ENCODE peak calls at places on chromosomes 13 and 19, in ten cellular contexts. F is OCI-LY7, A is pancreas, W is cardiac fibroblast, P is IMR-90, T is neural progenitor cell, U is colonic mucosa, Y is body of pancreas, I is foreskin fibroblast, V is BE2C. K is an unnamed sample.

GRCh38 chr13:42229287-42229686 is 42.7 kb upstream of the AKAP11 start:
- DNase-seq in F (no peak), A (no peak), W (no peak), P (no peak), T (no peak), U (no peak), Y (no peak), I (no peak), V (no peak), K (no peak)

GRCh38 chr13:102440259-102440936 is 38.5 kb upstream of the FGF14 start:
- DNase-seq in F (peak; percentile 51), A (peak; percentile 89), W (no peak), P (no peak), T (no peak), U (peak; percentile 58), Y (peak; percentile 71), I (no peak), V (peak; percentile 48), K (no peak)

GRCh38 chr19:48481191-48481500 is 12.0 kb downstream of the CYTH2 start:
- DNase-seq in F (no peak), A (no peak), W (no peak), P (peak; percentile 30), T (no peak), U (no peak), Y (no peak), I (no peak), V (no peak), K (peak; percentile 11)

GRCh38 chr19:21308778-21309177 is 20.4 kb downstream of the ZNF708 start:
- DNase-seq in F (no peak), A (no peak), W (no peak), P (no peak), T (no peak), U (no peak), Y (no peak), I (peak; percentile 1), V (no peak), K (no peak)

GRCh38 chr19:56142087-56142787 is 1.1 kb downstream of the ZNF444 start:
- DNase-seq in F (no peak), A (peak; percentile 65), W (no peak), P (no peak), T (no peak), U (peak; percentile 80), Y (peak; percentile 87), I (no peak), V (no peak), K (no peak)

GRCh38 chr13:90445179-90445578 is 902.3 kb upstream of the MIR17HG start:
- DNase-seq in F (no peak), A (no peak), W (peak; percentile 97), P (peak; percentile 90), T (peak; percentile 25), U (no peak), Y (no peak), I (peak; percentile 91), V (no peak), K (peak; percentile 79)

GRCh38 chr19:18399008-18399407 is 1.6 kb upstream of the LRRC25 start:
- DNase-seq in F (no peak), A (no peak), W (peak; percentile 58), P (peak; percentile 87), T (no peak), U (peak; percentile 62), Y (peak; percentile 59), I (peak; percentile 70), V (no peak), K (no peak)

GRCh38 chr19:52248256-52248655 is 21.1 kb upstream of the ZNF766 start:
- DNase-seq in F (peak; percentile 28), A (peak; percentile 61), W (peak; percentile 42), P (peak; percentile 33), T (peak; percentile 54), U (peak; percentile 62), Y (peak; percentile 67), I (peak; percentile 64), V (peak; percentile 51), K (no peak)

GRCh38 chr13:100088648-100089601 is at the start of gene PCCA:
- DNase-seq in F (peak; percentile 78), A (peak; percentile 95), W (peak; percentile 95), P (peak; percentile 89), T (peak; percentile 99), U (peak; percentile 99), Y (peak; percentile 95), I (peak; percentile 98), V (peak; percentile 98), K (peak; percentile 75)

GRCh38 chr13:112733661-112734379 is 44.0 kb downstream of the ATP11A start:
- DNase-seq in F (no peak), A (no peak), W (no peak), P (no peak), T (peak; percentile 89), U (no peak), Y (no peak), I (no peak), V (no peak), K (no peak)

GRCh38 chr13:100300213-100300612 is 211.3 kb downstream of the PCCA start:
- DNase-seq in F (no peak), A (no peak), W (no peak), P (no peak), T (no peak), U (no peak), Y (no peak), I (no peak), V (no peak), K (no peak)

GRCh38 chr19:31908486-31909255 is 436.7 kb upstream of the ZNF507 start:
- DNase-seq in F (no peak), A (no peak), W (no peak), P (no peak), T (no peak), U (no peak), Y (no peak), I (no peak), V (no peak), K (no peak)

GRCh38 chr13:111031531-111031961 is 83.6 kb upstream of the ARHGEF7 start:
- DNase-seq in F (no peak), A (no peak), W (peak; percentile 16), P (peak; percentile 58), T (no peak), U (no peak), Y (no peak), I (peak; percentile 94), V (no peak), K (no peak)

GRCh38 chr13:43132911-43133310 is 109.5 kb downstream of the DNAJC15 start:
- DNase-seq in F (peak; percentile 52), A (no peak), W (no peak), P (no peak), T (peak; percentile 26), U (no peak), Y (no peak), I (no peak), V (peak; percentile 37), K (no peak)

GRCh38 chr19:14475251-14476073 is at the start of gene PTGER1:
- DNase-seq in F (no peak), A (no peak), W (peak; percentile 36), P (peak; percentile 35), T (peak; percentile 69), U (peak; percentile 42), Y (no peak), I (peak; percentile 75), V (peak; percentile 71), K (no peak)

GRCh38 chr19:46489445-46490272 is 6.0 kb downstream of the PNMA8B start:
- DNase-seq in F (no peak), A (peak; percentile 73), W (peak; percentile 71), P (peak; percentile 62), T (peak; percentile 67), U (no peak), Y (no peak), I (peak; percentile 70), V (peak; percentile 62), K (no peak)

GRCh38 chr19:45646345-45646698 is 7.1 kb upstream of the EML2 start:
- DNase-seq in F (no peak), A (no peak), W (no peak), P (no peak), T (no peak), U (no peak), Y (no peak), I (peak; percentile 30), V (no peak), K (no peak)

DNA sequence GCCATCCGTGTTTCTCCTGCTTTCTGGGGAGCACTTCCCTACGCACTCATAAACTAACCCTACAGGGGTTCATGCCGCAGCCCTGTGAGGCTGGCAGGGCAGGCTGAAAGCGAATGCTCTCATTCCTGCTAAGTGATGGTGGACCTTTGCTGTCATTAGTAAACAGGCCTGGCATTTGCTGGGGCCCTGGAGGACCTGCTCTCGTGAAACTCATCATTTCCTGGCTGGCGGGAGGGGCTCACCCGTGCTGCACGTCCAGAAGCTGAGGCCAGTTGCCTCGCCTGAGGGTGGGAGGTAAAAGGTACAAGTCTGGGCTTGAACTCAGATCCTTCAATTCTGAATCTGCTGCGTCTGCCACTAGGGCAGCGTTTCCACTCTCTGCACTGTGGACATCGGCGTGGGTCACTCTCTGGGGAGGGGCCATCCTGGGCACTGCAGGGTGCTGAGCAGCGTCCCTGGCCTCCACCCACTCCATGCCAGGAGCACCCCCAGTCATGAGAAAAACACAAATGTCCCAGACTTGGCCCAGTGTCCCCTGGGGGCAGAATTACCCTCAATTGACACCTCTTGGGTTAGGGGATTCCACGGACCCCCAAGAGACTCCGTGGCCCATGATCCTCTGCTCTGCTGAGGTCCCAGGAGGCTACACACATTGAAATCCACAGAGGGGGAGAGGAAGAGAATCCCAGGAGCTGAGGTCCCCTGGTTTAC is 7.0 kb downstream of the MOB3A start:
- DNase-seq in F (peak; percentile 65), A (no peak), W (peak; percentile 33), P (peak; percentile 36), T (no peak), U (no peak), Y (no peak), I (peak; percentile 49), V (peak; percentile 54), K (no peak)
- H3K4me3 ChIP-seq in F (peak overlapping the region; percentile 62), A (no peak overlapping the region), W (no peak overlapping the region), P (no peak overlapping the region), T (no peak overlapping the region), U (no peak overlapping the region), Y (no peak overlapping the region), I (no peak overlapping the region), V (no peak overlapping the region), K (no peak overlapping the region)

GRCh38 chr19:17079710-17080440 is 4.3 kb downstream of the MYO9B start:
- DNase-seq in F (peak; percentile 90), A (no peak), W (peak; percentile 97), P (peak; percentile 99), T (peak; percentile 85), U (peak; percentile 43), Y (no peak), I (peak; percentile 97), V (peak; percentile 87), K (peak; percentile 99)
- TF ChIP-seq CTCF in F (peak; percentile 78), A (no peak), W (peak; percentile 80), P (peak; percentile 85), T (no peak), U (peak; percentile 18), Y (peak; percentile 14), I (peak; percentile 73), V (peak; percentile 72), K (peak; percentile 82)

DNA sequence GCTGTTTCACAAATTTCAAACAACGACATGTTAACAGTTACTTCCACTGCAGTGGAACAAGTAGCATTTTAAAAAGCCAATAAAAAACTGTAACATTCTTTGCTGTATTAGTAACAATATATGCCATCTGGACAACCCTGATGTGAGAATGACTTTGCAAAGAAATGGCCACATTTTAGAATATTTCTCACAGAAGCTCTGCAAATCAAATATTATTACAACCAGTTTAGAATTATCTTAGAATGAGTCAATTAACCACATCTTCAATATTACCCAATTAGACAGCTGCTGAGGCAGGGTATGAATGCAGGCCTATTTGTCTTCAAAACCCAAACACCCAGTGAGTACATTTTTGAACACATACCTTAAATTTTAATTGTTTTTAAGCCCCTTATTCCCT is 3.2 kb downstream of the ZNF699 start:
- DNase-seq in F (no peak), A (no peak), W (peak; percentile 10), P (peak; percentile 76), T (no peak), U (no peak), Y (no peak), I (peak; percentile 59), V (no peak), K (peak; percentile 23)
- H3K4me3 ChIP-seq in F (no peak overlapping the region), A (no peak overlapping the region), W (no peak overlapping the region), P (no peak overlapping the region), T (no peak overlapping the region), U (no peak overlapping the region), Y (no peak overlapping the region), I (no peak overlapping the region), V (no peak overlapping the region), K (no peak overlapping the region)

GRCh38 chr19:50329146-50329925 is at the start of gene KCNC3:
- DNase-seq in F (peak; percentile 100), A (peak; percentile 97), W (peak; percentile 97), P (peak; percentile 83), T (peak; percentile 100), U (peak; percentile 99), Y (peak; percentile 100), I (peak; percentile 94), V (peak; percentile 100), K (peak; percentile 59)
- TF ChIP-seq CTCF in F (no peak), A (no peak), W (no peak), P (no peak), T (no peak), U (no peak), Y (no peak), I (no peak), V (no peak), K (no peak)